ENCODE peak calls at places on chromosomes 16 and 17, in nine cellular contexts. W is HCT116, X is GM12864, Z is stomach, O is dorsolateral prefrontal cortex, T is tibial artery, E is left ventricle myocardium inferior, H is uterus, N is IMR-90. M is an unnamed sample.

GRCh38 chr16:59412275-59412841 is 678.2 kb upstream of the GOT2 start:
- DNase-seq in W (no peak), X (no peak), Z (no peak), O (no peak), T (no peak), E (no peak), H (no peak), N (peak), M (no peak)

GRCh38 chr17:82449136-82449882 is 1.2 kb downstream of the CYBC1 start:
- DNase-seq in W (no peak), X (peak), Z (peak), O (no peak), T (no peak), E (no peak), H (no peak), N (no peak), M (no peak)

GRCh38 chr17:10618202-10618635 is 38.9 kb downstream of the MYH3 start:
- DNase-seq in W (peak), X (peak), Z (peak), O (peak), T (peak), E (peak), H (peak), N (peak), M (peak)

GRCh38 chr17:164536-165235 is 16.8 kb downstream of the DOC2B start:
- DNase-seq in W (no peak), X (no peak), Z (peak), O (peak), T (peak), E (peak), H (no peak), N (peak), M (no peak)

GRCh38 chr17:77427471-77427991 is 286.8 kb downstream of the SEC14L1 start:
- DNase-seq in W (no peak), X (no peak), Z (no peak), O (peak), T (peak), E (peak), H (peak), N (peak), M (no peak)

GRCh38 chr16:55155815-55156214 is 168.2 kb upstream of the IRX6 start:
- DNase-seq in W (no peak), X (no peak), Z (no peak), O (no peak), T (no peak), E (no peak), H (no peak), N (no peak), M (no peak)

GRCh38 chr17:1100382-1100781 is 79.4 kb downstream of the ABR start:
- DNase-seq in W (no peak), X (no peak), Z (no peak), O (no peak), T (no peak), E (no peak), H (no peak), N (no peak), M (no peak)

GRCh38 chr17:68594552-68594951 is 6.6 kb downstream of the FAM20A start:
- DNase-seq in W (no peak), X (no peak), Z (no peak), O (no peak), T (no peak), E (no peak), H (no peak), N (no peak), M (no peak)

GRCh38 chr16:86196687-86197391 is 297.9 kb downstream of the IRF8 start:
- DNase-seq in W (no peak), X (no peak), Z (no peak), O (no peak), T (no peak), E (no peak), H (no peak), N (no peak), M (no peak)
- H3K4me3 ChIP-seq in W (no peak), X (no peak), Z (no peak), O (no peak), T (no peak), E (no peak), H (no peak), N (no peak), M (no peak)

GRCh38 chr17:46977750-46978488 is 1.1 kb downstream of the RPRML start:
- DNase-seq in W (no peak), X (no peak), Z (no peak), O (no peak), T (no peak), E (no peak), H (no peak), N (no peak), M (no peak)

GRCh38 chr17:46976626-46977270 is 2.3 kb downstream of the RPRML start:
- DNase-seq in W (no peak), X (no peak), Z (no peak), O (peak), T (no peak), E (no peak), H (no peak), N (no peak), M (no peak)

GRCh38 chr17:46979023-46979870 is at the start of gene RPRML:
- DNase-seq in W (no peak), X (no peak), Z (peak), O (peak), T (no peak), E (peak), H (no peak), N (no peak), M (no peak)

GRCh38 chr17:46977348-46977747 is 1.7 kb downstream of the RPRML start:
- DNase-seq in W (no peak), X (no peak), Z (peak), O (peak), T (no peak), E (no peak), H (no peak), N (peak), M (no peak)

GRCh38 chr17:46978489-46979022 is 497 bp downstream of the RPRML start:
- DNase-seq in W (no peak), X (no peak), Z (no peak), O (peak), T (no peak), E (no peak), H (no peak), N (no peak), M (no peak)
- H3K4me3 ChIP-seq in W (peak), X (peak), Z (peak), O (peak), T (peak), E (peak), H (peak), N (peak), M (peak)

GRCh38 chr17:7079581-7080444 is at the start of gene CLEC10A:
- DNase-seq in W (no peak), X (no peak), Z (no peak), O (no peak), T (peak), E (no peak), H (no peak), N (no peak), M (no peak)
- H3K4me3 ChIP-seq in W (no peak), X (no peak), Z (no peak), O (no peak), T (no peak), E (peak), H (no peak), N (no peak), M (no peak)

GRCh38 chr16:2471653-2472487 is 773 bp downstream of the NTN3 start:
- DNase-seq in W (no peak), X (no peak), Z (no peak), O (no peak), T (no peak), E (no peak), H (no peak), N (no peak), M (no peak)
- H3K4me3 ChIP-seq in W (no peak), X (no peak), Z (peak), O (no peak), T (no peak), E (peak), H (no peak), N (peak), M (no peak)

M was measured in lung.